ENCODE peak calls at places on chromosomes 4 and X, in six cellular contexts. V is germinal center; G is stimulated activated CD4-positive, alpha-beta T cell treated with anti-CD3 and anti-CD28 coated beads, Interleukin-12 subunit alpha, Interleukin-12 subunit beta, amount 100 ng/mL, for 4 hours; L is uterus; P is NCI-H345; U is NCI-H1092 treated with DMSO at 0.1 percent for 48 hours. B is an unnamed sample.

GRCh38 chrX:132375941-132376340 is 112.9 kb downstream of the MBNL3 start:
- DNase-seq in L (no peak), P (no peak), G (no peak), U (no peak), V (no peak), B (no peak)

GRCh38 chrX:103941201-103941975 is 21.0 kb upstream of the TMSB15B start:
- DNase-seq in L (no peak), P (peak; percentile 23), U (peak; percentile 28), V (peak; percentile 23), G (no peak), B (peak; percentile 0)

GRCh38 chr4:177718514-177718913 is 276.3 kb upstream of the AGA start:
- DNase-seq in U (no peak), L (no peak), G (no peak), V (no peak), P (no peak), B (no peak)

GRCh38 chrX:65463550-65463949 is 71.0 kb downstream of the LAS1L start:
- DNase-seq in G (no peak), V (no peak), U (no peak), P (no peak), L (no peak), B (peak; percentile 11)

GRCh38 chr4:47050986-47051725 is 19.8 kb downstream of the GABRB1 start:
- DNase-seq in U (no peak), V (no peak), G (no peak), L (no peak), P (no peak), B (no peak)

GRCh38 chr4:113020966-113021365 is 28.5 kb upstream of the ANK2 start:
- DNase-seq in U (no peak), L (no peak), G (no peak), V (no peak), P (no peak), B (no peak)

GRCh38 chrX:153770606-153771175 is 6.6 kb downstream of the PLXNB3 start:
- DNase-seq in G (no peak), P (no peak), L (no peak), U (no peak), V (no peak), B (no peak)

GRCh38 chr4:186712690-186713089 is 11.0 kb downstream of the FAT1 start:
- DNase-seq in P (no peak), G (no peak), V (no peak), U (no peak), L (no peak), B (no peak)

GRCh38 chrX:109841869-109842579 is 109.0 kb upstream of the ACSL4 start:
- DNase-seq in V (no peak), U (no peak), L (no peak), G (no peak), P (no peak), B (no peak)

GRCh38 chr4:188658958-188659522 is 519.8 kb downstream of the TRIML1 start:
- DNase-seq in P (no peak), L (no peak), G (no peak), V (no peak), U (no peak), B (no peak)

GRCh38 chr4:113637363-113637762 is 124.2 kb downstream of the CAMK2D start:
- DNase-seq in L (no peak), U (no peak), P (no peak), G (no peak), V (no peak), B (no peak)

GRCh38 chr4:3074846-3075651 is 568 bp downstream of the HTT start:
- DNase-seq in V (peak; percentile 57), G (peak; percentile 42), U (peak; percentile 15), L (peak; percentile 54), P (peak; percentile 52), B (no peak)

GRCh38 chrX:154398668-154399526 is 720 bp downstream of the RPL10 start:
- DNase-seq in L (peak; percentile 86), G (peak; percentile 74), P (peak; percentile 75), U (peak; percentile 81), V (peak; percentile 56), B (no peak)

GRCh38 chrX:40853816-40854123 is 118.4 kb upstream of the MED14 start:
- DNase-seq in L (no peak), V (no peak), P (no peak), G (no peak), U (no peak), B (no peak)

GRCh38 chrX:13667940-13668339 is 15.0 kb downstream of the TCEANC start:
- DNase-seq in V (no peak), G (no peak), P (no peak), U (no peak), L (no peak), B (no peak)

GRCh38 chrX:109535578-109535977 is 1.1 kb upstream of the NXT2 start:
- DNase-seq in L (no peak), U (no peak), G (no peak), V (no peak), P (no peak), B (no peak)

GRCh38 chrX:40173662-40174593 is 76.2 kb upstream of the BCOR start:
- DNase-seq in G (peak; percentile 61), U (peak; percentile 86), L (peak; percentile 59), V (no peak), P (no peak), B (no peak)

GRCh38 chr4:79445371-79445781 is 37.3 kb upstream of the GK2 start:
- DNase-seq in P (peak; percentile 63), G (no peak), U (peak; percentile 78), V (no peak), L (no peak), B (no peak)

GRCh38 chrX:9465380-9466114 is 689 bp downstream of the TBL1X start:
- DNase-seq in U (no peak), L (no peak), P (no peak), V (peak; percentile 14), G (peak; percentile 27), B (no peak)

GRCh38 chr4:168408620-168409019 is 71.7 kb downstream of the DDX60L start:
- DNase-seq in L (peak; percentile 77), G (no peak), P (peak; percentile 41), U (peak; percentile 77), V (no peak), B (peak; percentile 88)

GRCh38 chrX:111338095-111338698 is 67.9 kb upstream of the CAPN6 start:
- DNase-seq in L (no peak), G (no peak), U (peak; percentile 20), P (no peak), V (no peak), B (no peak)

GRCh38 chr4:125765936-125766335 is 451.2 kb downstream of the FAT4 start:
- DNase-seq in U (no peak), P (no peak), L (no peak), G (no peak), V (no peak), B (no peak)

GRCh38 chr4:85475631-85476233 is 782 bp downstream of the ARHGAP24 start:
- DNase-seq in V (no peak), P (no peak), U (peak; percentile 54), L (no peak), G (no peak), B (no peak)

GRCh38 chr4:8547912-8548730 is 32.1 kb upstream of the GPR78 start:
- DNase-seq in P (no peak), U (no peak), V (no peak), L (no peak), G (no peak), B (no peak)

GRCh38 chrX:9293051-9293496 is 171.8 kb upstream of the TBL1X start:
- DNase-seq in P (no peak), V (no peak), L (no peak), U (no peak), G (no peak), B (no peak)

GRCh38 chr4:146548443-146548842 is 26.7 kb upstream of the SLC10A7 start:
- DNase-seq in L (no peak), V (no peak), P (no peak), U (no peak), G (no peak), B (no peak)

GRCh38 chr4:102493794-102494193 is 7.4 kb upstream of the NFKB1 start:
- DNase-seq in G (no peak), L (no peak), U (peak; percentile 92), P (peak; percentile 28), V (no peak), B (no peak)

GRCh38 chr4:9979101-9979815 is 42.0 kb downstream of the SLC2A9 start:
- DNase-seq in U (no peak), V (no peak), L (no peak), G (no peak), P (peak; percentile 63), B (no peak)

GRCh38 chr4:41399191-41399590 is 138.8 kb upstream of the LIMCH1 start:
- DNase-seq in P (no peak), U (no peak), V (no peak), G (no peak), L (no peak), B (peak; percentile 20)

GRCh38 chr4:6470502-6471302 is 1.7 kb downstream of the PPP2R2C start:
- DNase-seq in V (no peak), P (peak; percentile 40), G (no peak), L (peak; percentile 64), U (peak; percentile 22), B (peak; percentile 3)

GRCh38 chr4:39526283-39526682 is 956 bp downstream of the UGDH start:
- DNase-seq in G (no peak), V (peak; percentile 3), P (no peak), L (no peak), U (no peak), B (no peak)

GRCh38 chr4:52640808-52641595 is 18.1 kb downstream of the USP46 start:
- DNase-seq in L (no peak), P (no peak), U (no peak), V (no peak), G (no peak), B (no peak)

GRCh38 chr4:111798840-111799239 is 346.4 kb upstream of the FAM241A start:
- DNase-seq in G (no peak), L (no peak), V (no peak), U (no peak), P (no peak), B (no peak)

GRCh38 chr4:3111461-3111860 is 37.0 kb downstream of the HTT start:
- DNase-seq in P (no peak), U (no peak), G (no peak), L (no peak), V (no peak), B (no peak)

GRCh38 chr4:111268769-111269414 is 646.0 kb upstream of the PITX2 start:
- DNase-seq in P (no peak), U (no peak), V (no peak), G (no peak), L (no peak), B (peak; percentile 27)

GRCh38 chr4:135354876-135355275 is 1153.3 kb upstream of the PABPC4L start:
- DNase-seq in V (no peak), L (no peak), U (no peak), G (no peak), P (no peak), B (no peak)

GRCh38 chrX:23383411-23383810 is 48.8 kb downstream of the PTCHD1 start:
- DNase-seq in V (no peak), U (no peak), L (no peak), P (no peak), G (no peak), B (no peak)

GRCh38 chrX:386768-387575 is at the start of gene PPP2R3B:
- DNase-seq in V (peak; percentile 100), U (no peak), P (no peak), L (peak; percentile 98), G (peak; percentile 97), B (peak; percentile 79)